ENCODE peak calls at places on chromosomes 6 and 20, in six cellular contexts. Y is RWPE1; U is PC-3; R is heart right ventricle; V is bronchial epithelial cell; F is activated CD8-positive, alpha-beta T cell treated with anti-CD3 and anti-CD28 coated beads for 36 hours. J is an unnamed sample.
A peak's percentile ranks its signal among the peaks of the same experiment; 100 is the strongest.

GRCh38 chr6:148981515-148981914 is 234.7 kb downstream of the UST start:
- DNase-seq in V (peak; percentile 13), U (peak; percentile 47), Y (no peak), R (no peak), F (no peak), J (no peak)

GRCh38 chr6:111047244-111047643 is 40.1 kb upstream of the SLC16A10 start:
- DNase-seq in U (no peak), F (no peak), R (no peak), Y (no peak), V (no peak), J (no peak)

GRCh38 chr6:125201961-125202729 is 48.6 kb downstream of the TPD52L1 start:
- DNase-seq in Y (peak; percentile 77), R (no peak), U (peak; percentile 88), V (peak; percentile 94), F (no peak), J (peak; percentile 97)

GRCh38 chr20:31894980-31895675 is 24.7 kb downstream of the TTLL9 start:
- DNase-seq in R (peak; percentile 88), V (peak; percentile 63), F (peak; percentile 26), U (peak; percentile 72), Y (peak; percentile 72), J (peak; percentile 22)

GRCh38 chr6:139433647-139434419 is 59.4 kb upstream of the CITED2 start:
- DNase-seq in Y (no peak), F (peak; percentile 5), U (peak; percentile 47), R (no peak), V (peak; percentile 77), J (peak; percentile 17)

GRCh38 chr20:62977613-62978558 is 25.4 kb downstream of the SLC17A9 start:
- DNase-seq in U (peak; percentile 62), F (peak; percentile 90), Y (peak; percentile 77), V (no peak), R (no peak), J (no peak)

GRCh38 chr20:53208110-53208908 is 236.2 kb downstream of the TSHZ2 start:
- DNase-seq in Y (no peak), U (no peak), R (no peak), F (peak; percentile 58), V (no peak), J (no peak)

GRCh38 chr6:32187009-32187709 is 2.8 kb downstream of the PBX2 start:
- DNase-seq in F (no peak), R (no peak), V (no peak), U (no peak), Y (no peak), J (no peak)

GRCh38 chr6:74867286-74867685 is 338.6 kb downstream of the COL12A1 start:
- DNase-seq in F (no peak), R (no peak), U (no peak), Y (no peak), V (no peak), J (no peak)

GRCh38 chr6:142871910-142872331 is 73.1 kb downstream of the HIVEP2 start:
- DNase-seq in F (peak; percentile 79), U (peak; percentile 68), R (peak; percentile 56), V (peak; percentile 93), Y (peak; percentile 31), J (peak; percentile 99)

GRCh38 chr20:17806739-17807441 is 107.1 kb downstream of the BANF2 start:
- DNase-seq in Y (no peak), V (no peak), F (no peak), R (peak; percentile 88), U (no peak), J (peak; percentile 89)

GRCh38 chr6:39102821-39103136 is 12.2 kb downstream of the SAYSD1 start:
- DNase-seq in F (no peak), U (no peak), R (no peak), V (no peak), Y (no peak), J (no peak)

DNA sequence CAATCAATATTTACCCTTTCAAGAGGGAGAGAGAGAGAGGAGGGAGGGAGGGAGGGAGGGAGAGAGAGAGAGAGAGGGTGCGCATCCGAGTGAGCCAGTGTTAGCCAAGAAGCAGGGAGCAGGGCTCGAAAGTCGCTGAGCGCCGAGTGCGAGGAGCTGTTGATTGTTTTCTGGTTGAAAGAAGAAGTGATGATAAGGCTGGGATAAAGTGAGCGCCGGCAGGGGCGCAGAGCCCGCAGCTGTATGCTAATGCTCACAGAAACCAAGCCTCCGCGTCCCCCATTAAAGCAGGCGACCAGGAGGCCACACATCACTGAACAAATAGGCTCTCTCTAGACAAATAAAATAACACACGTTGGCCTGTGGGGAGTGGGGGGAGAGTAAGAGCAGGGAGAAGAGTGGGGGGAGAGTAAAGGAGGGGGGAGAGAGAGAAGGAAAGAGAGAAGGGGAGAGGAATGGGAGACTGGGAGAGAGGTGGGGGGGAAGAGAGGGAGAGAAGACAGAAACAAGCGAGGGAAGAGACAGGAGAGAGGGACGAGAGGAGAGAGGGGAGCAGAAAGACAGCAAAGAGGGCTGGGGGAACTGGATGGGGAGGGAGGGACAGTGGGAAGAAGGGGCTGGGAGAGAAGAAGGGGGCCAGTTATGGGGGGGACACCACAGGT is 5.0 kb upstream of the INSM1 start:
- DNase-seq in Y (no peak), R (no peak), F (peak; percentile 20), V (no peak), U (no peak), J (no peak)
- TF ChIP-seq CTCF in Y (no peak), R (no peak), F (no peak), V (no peak), U (no peak), J (no peak)

DNA sequence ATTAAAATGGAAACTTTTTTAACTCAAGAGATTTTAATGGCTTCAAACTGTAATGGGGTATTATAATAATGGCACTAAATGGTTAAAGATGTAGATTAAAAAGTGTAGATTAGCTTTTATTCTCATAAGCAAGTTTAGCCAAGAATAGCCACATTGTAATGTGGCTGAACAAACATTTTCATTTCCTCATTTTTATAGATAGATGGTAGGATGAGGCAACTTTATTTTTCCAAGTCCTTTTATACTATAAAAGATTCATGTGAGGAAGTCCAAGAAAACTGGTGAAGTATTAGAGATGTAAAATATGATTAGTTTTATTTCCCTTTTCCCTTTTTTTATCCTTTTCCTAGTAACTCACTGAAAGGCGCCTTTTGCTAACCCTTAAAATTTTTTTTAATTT is 88.8 kb downstream of the ATRN start:
- DNase-seq in F (no peak), V (no peak), U (no peak), Y (no peak), R (no peak), J (no peak)
- TF ChIP-seq CTCF in F (no peak), V (no peak), U (no peak), Y (no peak), R (no peak), J (no peak)

DNA sequence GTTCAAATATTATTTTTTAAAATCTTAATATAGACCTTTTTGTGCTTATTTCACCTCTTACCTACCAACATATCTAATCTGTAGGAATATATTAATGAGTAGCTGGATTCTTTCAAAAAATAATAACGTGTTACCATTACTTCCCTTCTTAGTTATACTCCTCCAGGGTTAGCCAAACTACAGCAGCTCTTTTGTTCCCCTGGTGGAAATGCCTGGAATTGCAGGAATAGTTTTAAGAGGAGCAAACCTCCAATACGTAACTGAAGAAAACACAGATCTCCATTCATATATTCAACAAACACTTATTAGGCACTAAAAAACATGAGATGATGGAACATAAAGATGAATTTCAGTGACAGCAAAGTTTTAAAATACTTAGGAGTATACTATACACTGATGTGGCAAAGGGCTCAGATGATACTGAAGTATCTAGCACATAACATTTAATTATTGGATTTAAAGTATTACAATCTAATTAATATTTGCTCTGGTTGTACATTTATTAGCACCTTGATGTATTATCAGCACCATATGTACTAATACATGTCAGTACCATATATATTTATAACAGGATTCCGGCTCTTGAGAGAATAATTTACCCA is 78.3 kb downstream of the TBX18 start:
- DNase-seq in V (peak; percentile 8), F (peak; percentile 8), Y (peak; percentile 2), U (peak; percentile 74), R (no peak), J (no peak)
- TF ChIP-seq CTCF in V (peak; percentile 21), F (peak; percentile 64), Y (peak; percentile 16), U (peak; percentile 84), R (peak; percentile 17), J (peak; percentile 71)

GRCh38 chr6:17339308-17339670 is 54.1 kb upstream of the CAP2 start:
- DNase-seq in R (no peak), V (no peak), F (no peak), Y (no peak), U (no peak), J (no peak)

GRCh38 chr6:17341117-17341805 is 52.1 kb upstream of the CAP2 start:
- DNase-seq in U (no peak), F (no peak), V (peak; percentile 79), Y (no peak), R (no peak), J (no peak)

GRCh38 chr6:17331238-17331637 is 50.1 kb downstream of the RBM24 start:
- DNase-seq in F (no peak), V (no peak), Y (no peak), R (no peak), U (no peak), J (no peak)

GRCh38 chr6:17334265-17334664 is 53.1 kb downstream of the RBM24 start:
- DNase-seq in F (no peak), Y (peak; percentile 30), U (peak; percentile 72), V (peak; percentile 34), R (no peak), J (peak; percentile 24)

DNA sequence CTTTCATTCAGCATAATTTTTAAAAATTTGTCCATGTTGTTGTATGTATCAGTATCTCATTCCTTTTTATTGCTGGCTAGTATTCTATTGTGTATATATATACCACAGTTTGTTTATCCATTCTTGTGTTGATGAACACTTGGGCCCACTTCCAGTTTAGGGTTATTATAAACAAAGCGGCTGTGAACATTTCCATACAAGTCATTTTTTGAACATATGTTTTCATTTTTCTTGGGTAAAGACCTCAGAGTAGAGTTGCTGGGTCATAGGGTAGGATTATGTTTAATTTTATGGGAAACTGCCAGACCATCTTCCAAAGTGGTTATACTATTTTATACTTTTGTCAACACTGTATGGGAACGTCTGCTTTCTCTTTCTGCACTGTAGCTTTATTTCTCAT is 55.3 kb downstream of the RBM24 start:
- DNase-seq in Y (no peak), U (no peak), F (no peak), V (no peak), R (no peak), J (peak; percentile 34)
- TF ChIP-seq CTCF in Y (no peak), U (no peak), F (no peak), V (no peak), R (no peak), J (no peak)

GRCh38 chr6:137206562-137206961 is 12.6 kb downstream of the IFNGR1 start:
- DNase-seq in Y (no peak), U (no peak), F (no peak), V (no peak), R (no peak), J (no peak)

GRCh38 chr6:137197684-137198645 is 21.2 kb downstream of the IFNGR1 start:
- DNase-seq in Y (no peak), F (no peak), R (no peak), U (no peak), V (no peak), J (no peak)

GRCh38 chr6:137203256-137203655 is 15.9 kb downstream of the IFNGR1 start:
- DNase-seq in Y (no peak), V (no peak), F (no peak), U (no peak), R (no peak), J (no peak)

GRCh38 chr6:137200288-137200687 is 18.9 kb downstream of the IFNGR1 start:
- DNase-seq in Y (no peak), F (no peak), U (no peak), V (no peak), R (no peak), J (no peak)

GRCh38 chr6:137202078-137202477 is 17.1 kb downstream of the IFNGR1 start:
- DNase-seq in U (no peak), F (peak; percentile 19), Y (no peak), R (no peak), V (no peak), J (no peak)
- TF ChIP-seq CTCF in U (peak; percentile 35), F (no peak), Y (peak; percentile 41), R (peak; percentile 50), V (no peak), J (peak; percentile 27)